ENCODE peak calls at places on chromosome 10, in nine cellular contexts. Z is CD8-positive, alpha-beta T cell; R is IMR-90; J is upper lobe of right lung; U is uterus; T is DND-41; K is left lung; V is ovary; M is GM23248. B is an unnamed sample.

GRCh38 chr10:29590598-29591415 is 44.0 kb downstream of the SVIL start:
- DNase-seq in J (no peak), V (no peak), M (peak; percentile 80), U (no peak), R (peak; percentile 86), T (no peak), K (no peak), Z (no peak), B (no peak)

GRCh38 chr10:20007426-20007825 is 191.2 kb downstream of the PLXDC2 start:
- DNase-seq in R (peak; percentile 45), J (no peak), V (no peak), T (no peak), U (no peak), M (no peak), K (no peak), Z (no peak), B (no peak)

GRCh38 chr10:114491419-114491818 is 87.1 kb upstream of the AFAP1L2 start:
- DNase-seq in V (no peak), M (no peak), U (peak; percentile 68), J (no peak), T (no peak), R (no peak), Z (no peak), K (no peak), B (no peak)

GRCh38 chr10:103657061-103657591 is 163.6 kb downstream of the NEURL1 start:
- DNase-seq in M (no peak), R (no peak), U (no peak), J (no peak), K (no peak), Z (no peak), T (no peak), V (no peak), B (no peak)

GRCh38 chr10:36119439-36119838 is 477.3 kb upstream of the FZD8 start:
- DNase-seq in V (no peak), K (no peak), M (no peak), T (no peak), J (no peak), U (peak; percentile 33), Z (no peak), R (no peak), B (no peak)

GRCh38 chr10:23065549-23065948 is 29.8 kb upstream of the MSRB2 start:
- DNase-seq in T (no peak), Z (no peak), M (peak; percentile 89), K (peak; percentile 72), R (peak; percentile 59), V (peak; percentile 40), J (peak; percentile 79), U (peak; percentile 79), B (no peak)

GRCh38 chr10:113921571-113922370 is 67.3 kb downstream of the NHLRC2 start:
- DNase-seq in M (no peak), K (no peak), J (no peak), U (no peak), V (no peak), T (no peak), R (no peak), Z (no peak), B (no peak)

GRCh38 chr10:69479241-69479730 is 28.0 kb downstream of the TSPAN15 start:
- DNase-seq in J (no peak), R (no peak), T (no peak), V (no peak), K (no peak), U (no peak), M (no peak), Z (no peak), B (no peak)

GRCh38 chr10:16367899-16368298 is 68.9 kb upstream of the PTER start:
- DNase-seq in T (no peak), K (no peak), U (no peak), M (no peak), J (no peak), Z (no peak), R (no peak), V (no peak), B (no peak)

GRCh38 chr10:9895406-9895805 is 1122.3 kb upstream of the CELF2 start:
- DNase-seq in J (no peak), T (no peak), Z (no peak), M (no peak), V (no peak), K (no peak), R (no peak), U (no peak), B (no peak)

GRCh38 chr10:48536226-48536500 is 68.7 kb downstream of the ARHGAP22 start:
- DNase-seq in Z (peak; percentile 5), V (no peak), K (no peak), J (no peak), U (no peak), M (no peak), T (no peak), R (no peak), B (no peak)

GRCh38 chr10:88725798-88726197 is 19.7 kb downstream of the LIPK start:
- DNase-seq in R (no peak), T (no peak), Z (no peak), U (no peak), V (no peak), M (no peak), J (no peak), K (no peak), B (no peak)

DNA sequence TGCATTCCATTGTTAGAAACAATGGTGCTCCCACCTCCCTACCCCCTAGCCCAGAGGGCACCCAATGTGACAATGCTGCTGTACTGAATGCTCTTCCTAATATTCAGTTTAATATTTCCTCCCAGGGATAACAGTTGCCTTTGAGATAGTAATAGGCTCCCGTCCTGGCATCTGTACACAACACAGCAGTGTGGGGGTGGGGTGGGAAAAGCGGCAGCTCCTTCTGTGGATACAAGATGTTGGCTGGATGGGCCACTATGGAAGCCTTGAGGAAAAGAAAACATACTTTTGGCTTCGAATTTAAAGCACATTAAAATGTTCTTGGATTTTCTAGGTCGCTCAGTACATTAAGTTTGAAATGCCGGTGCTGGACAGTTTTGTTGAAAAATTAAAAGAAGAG is 9.2 kb upstream of the ZNF22 start:
- DNase-seq in T (no peak), R (no peak), U (peak; percentile 48), K (no peak), V (peak; percentile 57), J (no peak), M (no peak), Z (no peak), B (no peak)
- H3K4me1 ChIP-seq in T (peaks cover 29% of the 10 kb centered on the region), R (peaks cover 53% of the 10 kb centered on the region), U (peaks cover 11% of the 10 kb centered on the region), K (peaks cover 3% of the 10 kb centered on the region), V (peaks cover 39% of the 10 kb centered on the region), J (peaks cover 57% of the 10 kb centered on the region), M (peaks cover 25% of the 10 kb centered on the region), Z (peaks cover 22% of the 10 kb centered on the region), B (peaks cover 3% of the 10 kb centered on the region)

GRCh38 chr10:37734971-37735370 is 122.4 kb downstream of the ZNF248 start:
- DNase-seq in V (no peak), M (peak; percentile 69), K (no peak), T (no peak), R (peak; percentile 12), J (no peak), Z (no peak), U (no peak), B (no peak)

GRCh38 chr10:37728830-37729229 is 128.6 kb downstream of the ZNF248 start:
- DNase-seq in R (no peak), V (no peak), Z (no peak), T (peak; percentile 25), M (no peak), K (no peak), U (no peak), J (no peak), B (no peak)

GRCh38 chr10:37736120-37736519 is 121.3 kb downstream of the ZNF248 start:
- DNase-seq in Z (no peak), J (no peak), T (no peak), V (no peak), M (no peak), U (no peak), K (no peak), R (no peak), B (no peak)

GRCh38 chr10:37733822-37734221 is 123.6 kb downstream of the ZNF248 start:
- DNase-seq in Z (no peak), T (no peak), V (no peak), R (no peak), M (no peak), K (no peak), J (no peak), U (no peak), B (no peak)

DNA sequence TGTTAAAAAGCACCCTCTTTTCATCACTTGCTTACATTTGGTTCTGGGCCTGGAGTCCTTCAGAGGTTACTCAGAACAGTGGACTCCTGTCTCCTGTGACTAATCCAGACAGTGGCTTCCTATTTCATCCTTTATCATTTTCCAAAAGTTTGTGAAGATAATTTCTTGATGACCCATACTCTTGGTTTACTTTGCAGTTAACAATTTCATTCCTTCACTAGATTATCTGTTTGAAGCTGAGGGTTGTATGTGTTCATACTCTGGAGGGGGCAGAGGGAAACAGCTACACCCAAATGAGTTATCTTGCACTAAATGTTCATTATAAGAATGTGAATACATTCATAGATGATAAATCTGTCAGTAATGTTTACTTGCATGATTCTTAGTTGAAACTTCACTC is 124.7 kb downstream of the ZNF248 start:
- DNase-seq in M (peak; percentile 67), K (no peak), T (no peak), R (peak; percentile 1), U (no peak), V (no peak), J (no peak), Z (no peak), B (no peak)
- H3K9me3 ChIP-seq in M (no peaks in the 10 kb centered on the region), K (peaks cover 13% of the 10 kb centered on the region), T (no peaks in the 10 kb centered on the region), R (peaks cover 12% of the 10 kb centered on the region), U (no peaks in the 10 kb centered on the region), V (no peaks in the 10 kb centered on the region), J (no peaks in the 10 kb centered on the region), Z (no peaks in the 10 kb centered on the region), B (no peaks in the 10 kb centered on the region)

GRCh38 chr10:6578221-6579192 is 1.6 kb downstream of the PRKCQ start:
- DNase-seq in T (peak; percentile 69), U (no peak), M (no peak), K (no peak), V (no peak), J (no peak), R (no peak), Z (peak; percentile 70), B (no peak)

GRCh38 chr10:6581750-6582697 is 1.9 kb upstream of the PRKCQ start:
- DNase-seq in R (no peak), U (no peak), V (no peak), Z (no peak), T (no peak), K (no peak), J (no peak), M (no peak), B (no peak)

GRCh38 chr10:6579904-6580278 is at the start of gene PRKCQ:
- DNase-seq in U (no peak), K (no peak), J (no peak), T (no peak), V (no peak), M (no peak), R (peak; percentile 12), Z (no peak), B (no peak)

GRCh38 chr10:6579193-6579903 is 728 bp downstream of the PRKCQ start:
- DNase-seq in T (no peak), V (no peak), J (no peak), U (no peak), K (no peak), M (no peak), R (no peak), Z (no peak), B (no peak)

GRCh38 chr10:6580279-6581029 is 378 bp upstream of the PRKCQ start:
- DNase-seq in V (peak; percentile 81), Z (peak; percentile 93), R (peak; percentile 47), T (peak; percentile 83), U (peak; percentile 60), J (peak; percentile 92), M (peak; percentile 63), K (peak; percentile 79), B (peak; percentile 74)
- H3K4me1 ChIP-seq in V (peaks cover 2% of the 10 kb centered on the region), Z (peaks cover 46% of the 10 kb centered on the region), R (peaks cover 2% of the 10 kb centered on the region), T (peaks cover 70% of the 10 kb centered on the region), U (no peaks in the 10 kb centered on the region), J (no peaks in the 10 kb centered on the region), M (no peaks in the 10 kb centered on the region), K (no peaks in the 10 kb centered on the region), B (peaks cover 42% of the 10 kb centered on the region)

GRCh38 chr10:71948496-71949067 is 15.6 kb upstream of the CHST3 start:
- DNase-seq in Z (no peak), U (no peak), J (no peak), M (no peak), K (no peak), V (no peak), T (no peak), R (no peak), B (no peak)
- H3K9me3 ChIP-seq in Z (peaks cover 27% of the 10 kb centered on the region), U (peaks cover 23% of the 10 kb centered on the region), J (peaks cover 34% of the 10 kb centered on the region), M (peaks cover 6% of the 10 kb centered on the region), K (peaks cover 66% of the 10 kb centered on the region), V (peaks cover 3% of the 10 kb centered on the region), T (peaks cover 44% of the 10 kb centered on the region), R (peaks cover 59% of the 10 kb centered on the region), B (peaks cover 35% of the 10 kb centered on the region)

B was measured in effector memory CD4-positive, alpha-beta T cell.